ENCODE peak calls at places on chromosomes 13 and 19, in four cellular contexts. One of them, this sample, is unnamed.

GRCh38 chr13:29110003-29110402 is 289.9 kb downstream of the MTUS2 start:
- DNase-seq in anterior cingulate cortex: no peak
- DNase-seq in ELR: peak
- DNase-seq in stimulated activated effector memory CD8-positive, alpha-beta T cell treated with anti-CD3 and anti-CD28 coated beads, Interleukin-12 subunit alpha, Interleukin-12 subunit beta, amount 100 ng/mL, for 72 hours: no peak
- DNase-seq in this sample: no peak

GRCh38 chr19:19871932-19872331 is 6.2 kb downstream of the ZNF253 start:
- DNase-seq in anterior cingulate cortex: no peak
- DNase-seq in ELR: no peak
- DNase-seq in stimulated activated effector memory CD8-positive, alpha-beta T cell treated with anti-CD3 and anti-CD28 coated beads, Interleukin-12 subunit alpha, Interleukin-12 subunit beta, amount 100 ng/mL, for 72 hours: no peak
- DNase-seq in this sample: no peak

GRCh38 chr19:6677495-6677894 is 7.5 kb upstream of the TNFSF14 start:
- DNase-seq in anterior cingulate cortex: no peak
- DNase-seq in ELR: no peak
- DNase-seq in stimulated activated effector memory CD8-positive, alpha-beta T cell treated with anti-CD3 and anti-CD28 coated beads, Interleukin-12 subunit alpha, Interleukin-12 subunit beta, amount 100 ng/mL, for 72 hours: no peak
- DNase-seq in this sample: no peak

GRCh38 chr13:30881191-30881651 is 24.9 kb upstream of the MEDAG start:
- DNase-seq in anterior cingulate cortex: no peak
- DNase-seq in ELR: no peak
- DNase-seq in stimulated activated effector memory CD8-positive, alpha-beta T cell treated with anti-CD3 and anti-CD28 coated beads, Interleukin-12 subunit alpha, Interleukin-12 subunit beta, amount 100 ng/mL, for 72 hours: no peak
- DNase-seq in this sample: peak

GRCh38 chr19:41233748-41234240 is 14.8 kb downstream of the AXL start:
- DNase-seq in anterior cingulate cortex: no peak
- DNase-seq in ELR: no peak
- DNase-seq in stimulated activated effector memory CD8-positive, alpha-beta T cell treated with anti-CD3 and anti-CD28 coated beads, Interleukin-12 subunit alpha, Interleukin-12 subunit beta, amount 100 ng/mL, for 72 hours: no peak
- DNase-seq in this sample: peak

GRCh38 chr19:44745386-44745831 is 3.1 kb upstream of the BCL3 start:
- DNase-seq in anterior cingulate cortex: no peak
- DNase-seq in ELR: peak
- DNase-seq in stimulated activated effector memory CD8-positive, alpha-beta T cell treated with anti-CD3 and anti-CD28 coated beads, Interleukin-12 subunit alpha, Interleukin-12 subunit beta, amount 100 ng/mL, for 72 hours: no peak
- DNase-seq in this sample: no peak

GRCh38 chr19:45739498-45740439 is 6.5 kb downstream of the MEIOSIN start:
- DNase-seq in anterior cingulate cortex: no peak
- DNase-seq in ELR: peak
- DNase-seq in stimulated activated effector memory CD8-positive, alpha-beta T cell treated with anti-CD3 and anti-CD28 coated beads, Interleukin-12 subunit alpha, Interleukin-12 subunit beta, amount 100 ng/mL, for 72 hours: no peak
- DNase-seq in this sample: no peak

GRCh38 chr13:49086711-49087110 is 111.0 kb downstream of the FNDC3A start:
- DNase-seq in anterior cingulate cortex: no peak
- DNase-seq in ELR: peak
- DNase-seq in stimulated activated effector memory CD8-positive, alpha-beta T cell treated with anti-CD3 and anti-CD28 coated beads, Interleukin-12 subunit alpha, Interleukin-12 subunit beta, amount 100 ng/mL, for 72 hours: no peak
- DNase-seq in this sample: no peak

GRCh38 chr19:51654783-51655182 is 8.2 kb upstream of the SIGLEC14 start:
- DNase-seq in anterior cingulate cortex: no peak
- DNase-seq in ELR: no peak
- DNase-seq in stimulated activated effector memory CD8-positive, alpha-beta T cell treated with anti-CD3 and anti-CD28 coated beads, Interleukin-12 subunit alpha, Interleukin-12 subunit beta, amount 100 ng/mL, for 72 hours: no peak
- DNase-seq in this sample: no peak

GRCh38 chr13:30785146-30785845 is 50.0 kb downstream of the ALOX5AP start:
- DNase-seq in anterior cingulate cortex: no peak
- DNase-seq in ELR: no peak
- DNase-seq in stimulated activated effector memory CD8-positive, alpha-beta T cell treated with anti-CD3 and anti-CD28 coated beads, Interleukin-12 subunit alpha, Interleukin-12 subunit beta, amount 100 ng/mL, for 72 hours: no peak
- DNase-seq in this sample: no peak

GRCh38 chr19:36183455-36183741 is 31.1 kb downstream of the ZNF565 start:
- DNase-seq in anterior cingulate cortex: no peak
- DNase-seq in ELR: no peak
- DNase-seq in stimulated activated effector memory CD8-positive, alpha-beta T cell treated with anti-CD3 and anti-CD28 coated beads, Interleukin-12 subunit alpha, Interleukin-12 subunit beta, amount 100 ng/mL, for 72 hours: no peak
- DNase-seq in this sample: no peak

GRCh38 chr13:51632643-51633357 is 48.5 kb downstream of the WDFY2 start:
- DNase-seq in anterior cingulate cortex: peak
- DNase-seq in ELR: no peak
- DNase-seq in stimulated activated effector memory CD8-positive, alpha-beta T cell treated with anti-CD3 and anti-CD28 coated beads, Interleukin-12 subunit alpha, Interleukin-12 subunit beta, amount 100 ng/mL, for 72 hours: no peak
- DNase-seq in this sample: peak

GRCh38 chr19:12865746-12866415 is 15.4 kb downstream of the DNASE2 start:
- DNase-seq in anterior cingulate cortex: no peak
- DNase-seq in ELR: no peak
- DNase-seq in stimulated activated effector memory CD8-positive, alpha-beta T cell treated with anti-CD3 and anti-CD28 coated beads, Interleukin-12 subunit alpha, Interleukin-12 subunit beta, amount 100 ng/mL, for 72 hours: no peak
- DNase-seq in this sample: no peak

GRCh38 chr13:75486654-75487053 is 4.7 kb upstream of the TBC1D4 start:
- DNase-seq in anterior cingulate cortex: no peak
- DNase-seq in ELR: no peak
- DNase-seq in stimulated activated effector memory CD8-positive, alpha-beta T cell treated with anti-CD3 and anti-CD28 coated beads, Interleukin-12 subunit alpha, Interleukin-12 subunit beta, amount 100 ng/mL, for 72 hours: no peak
- DNase-seq in this sample: no peak

GRCh38 chr19:16778796-16779411 is 50.3 kb upstream of the SIN3B start:
- DNase-seq in anterior cingulate cortex: no peak
- DNase-seq in ELR: peak
- DNase-seq in stimulated activated effector memory CD8-positive, alpha-beta T cell treated with anti-CD3 and anti-CD28 coated beads, Interleukin-12 subunit alpha, Interleukin-12 subunit beta, amount 100 ng/mL, for 72 hours: no peak
- DNase-seq in this sample: peak

GRCh38 chr13:58119351-58119750 is 487.8 kb downstream of the PCDH17 start:
- DNase-seq in anterior cingulate cortex: no peak
- DNase-seq in ELR: no peak
- DNase-seq in stimulated activated effector memory CD8-positive, alpha-beta T cell treated with anti-CD3 and anti-CD28 coated beads, Interleukin-12 subunit alpha, Interleukin-12 subunit beta, amount 100 ng/mL, for 72 hours: no peak
- DNase-seq in this sample: no peak

GRCh38 chr19:16207063-16207462 is 9.4 kb downstream of the AP1M1 start:
- DNase-seq in anterior cingulate cortex: no peak
- DNase-seq in ELR: no peak
- DNase-seq in stimulated activated effector memory CD8-positive, alpha-beta T cell treated with anti-CD3 and anti-CD28 coated beads, Interleukin-12 subunit alpha, Interleukin-12 subunit beta, amount 100 ng/mL, for 72 hours: no peak
- DNase-seq in this sample: no peak

GRCh38 chr13:45812599-45813372 is 38.8 kb downstream of the SIAH3 start:
- DNase-seq in anterior cingulate cortex: no peak
- DNase-seq in ELR: no peak
- DNase-seq in stimulated activated effector memory CD8-positive, alpha-beta T cell treated with anti-CD3 and anti-CD28 coated beads, Interleukin-12 subunit alpha, Interleukin-12 subunit beta, amount 100 ng/mL, for 72 hours: no peak
- DNase-seq in this sample: no peak

GRCh38 chr13:107210216-107211010 is 642.5 kb upstream of the ARGLU1 start:
- DNase-seq in anterior cingulate cortex: no peak
- DNase-seq in ELR: no peak
- DNase-seq in stimulated activated effector memory CD8-positive, alpha-beta T cell treated with anti-CD3 and anti-CD28 coated beads, Interleukin-12 subunit alpha, Interleukin-12 subunit beta, amount 100 ng/mL, for 72 hours: no peak
- DNase-seq in this sample: peak

GRCh38 chr19:9039728-9040127 is 29.5 kb upstream of the MUC16 start:
- DNase-seq in anterior cingulate cortex: no peak
- DNase-seq in ELR: no peak
- DNase-seq in stimulated activated effector memory CD8-positive, alpha-beta T cell treated with anti-CD3 and anti-CD28 coated beads, Interleukin-12 subunit alpha, Interleukin-12 subunit beta, amount 100 ng/mL, for 72 hours: no peak
- DNase-seq in this sample: no peak

GRCh38 chr13:39874331-39875055 is 219.0 kb downstream of the COG6 start:
- DNase-seq in anterior cingulate cortex: no peak
- DNase-seq in ELR: no peak
- DNase-seq in stimulated activated effector memory CD8-positive, alpha-beta T cell treated with anti-CD3 and anti-CD28 coated beads, Interleukin-12 subunit alpha, Interleukin-12 subunit beta, amount 100 ng/mL, for 72 hours: no peak
- DNase-seq in this sample: no peak

GRCh38 chr19:14120497-14120780 is 2.9 kb upstream of the PRKACA start:
- DNase-seq in anterior cingulate cortex: no peak
- DNase-seq in ELR: no peak
- DNase-seq in stimulated activated effector memory CD8-positive, alpha-beta T cell treated with anti-CD3 and anti-CD28 coated beads, Interleukin-12 subunit alpha, Interleukin-12 subunit beta, amount 100 ng/mL, for 72 hours: no peak
- DNase-seq in this sample: no peak

GRCh38 chr13:40615619-40616018 is 50.8 kb downstream of the FOXO1 start:
- DNase-seq in anterior cingulate cortex: no peak
- DNase-seq in ELR: no peak
- DNase-seq in stimulated activated effector memory CD8-positive, alpha-beta T cell treated with anti-CD3 and anti-CD28 coated beads, Interleukin-12 subunit alpha, Interleukin-12 subunit beta, amount 100 ng/mL, for 72 hours: no peak
- DNase-seq in this sample: no peak

GRCh38 chr13:46615888-46616531 is 63.0 kb downstream of the LRCH1 start:
- DNase-seq in anterior cingulate cortex: no peak
- DNase-seq in ELR: no peak
- DNase-seq in stimulated activated effector memory CD8-positive, alpha-beta T cell treated with anti-CD3 and anti-CD28 coated beads, Interleukin-12 subunit alpha, Interleukin-12 subunit beta, amount 100 ng/mL, for 72 hours: no peak
- DNase-seq in this sample: no peak

GRCh38 chr19:33734913-33735312 is 61.8 kb upstream of the KCTD15 start:
- DNase-seq in anterior cingulate cortex: peak
- DNase-seq in ELR: no peak
- DNase-seq in stimulated activated effector memory CD8-positive, alpha-beta T cell treated with anti-CD3 and anti-CD28 coated beads, Interleukin-12 subunit alpha, Interleukin-12 subunit beta, amount 100 ng/mL, for 72 hours: no peak
- DNase-seq in this sample: peak

GRCh38 chr13:100546713-100547405 is 41.7 kb downstream of the GGACT start:
- DNase-seq in anterior cingulate cortex: no peak
- DNase-seq in ELR: no peak
- DNase-seq in stimulated activated effector memory CD8-positive, alpha-beta T cell treated with anti-CD3 and anti-CD28 coated beads, Interleukin-12 subunit alpha, Interleukin-12 subunit beta, amount 100 ng/mL, for 72 hours: no peak
- DNase-seq in this sample: no peak

GRCh38 chr19:16051254-16052025 is 24.9 kb upstream of the TPM4 start:
- DNase-seq in anterior cingulate cortex: no peak
- DNase-seq in ELR: peak
- DNase-seq in stimulated activated effector memory CD8-positive, alpha-beta T cell treated with anti-CD3 and anti-CD28 coated beads, Interleukin-12 subunit alpha, Interleukin-12 subunit beta, amount 100 ng/mL, for 72 hours: no peak
- DNase-seq in this sample: peak

GRCh38 chr19:39038098-39038497 is 5.7 kb upstream of the FBXO27 start:
- DNase-seq in anterior cingulate cortex: peak
- DNase-seq in ELR: peak
- DNase-seq in stimulated activated effector memory CD8-positive, alpha-beta T cell treated with anti-CD3 and anti-CD28 coated beads, Interleukin-12 subunit alpha, Interleukin-12 subunit beta, amount 100 ng/mL, for 72 hours: no peak
- DNase-seq in this sample: peak

GRCh38 chr19:43362179-43362578 is 8.7 kb downstream of the CD177 start:
- DNase-seq in anterior cingulate cortex: no peak
- DNase-seq in ELR: peak
- DNase-seq in stimulated activated effector memory CD8-positive, alpha-beta T cell treated with anti-CD3 and anti-CD28 coated beads, Interleukin-12 subunit alpha, Interleukin-12 subunit beta, amount 100 ng/mL, for 72 hours: no peak
- DNase-seq in this sample: no peak

GRCh38 chr19:55377356-55378131 is 918 bp downstream of the TMEM190 start:
- DNase-seq in anterior cingulate cortex: no peak
- DNase-seq in ELR: no peak
- DNase-seq in stimulated activated effector memory CD8-positive, alpha-beta T cell treated with anti-CD3 and anti-CD28 coated beads, Interleukin-12 subunit alpha, Interleukin-12 subunit beta, amount 100 ng/mL, for 72 hours: no peak
- DNase-seq in this sample: no peak

This sample was measured in pons.